ENCODE peak calls at places on chromosomes 2 and 18, in five cellular contexts. I is neural progenitor cell, N is pancreas, U is RWPE2, O is cardiac muscle cell. A is an unnamed sample.
A peak's percentile ranks its signal among the peaks of the same experiment; 100 is the strongest.

GRCh38 chr2:43070676-43071491 is 155.5 kb downstream of the ZFP36L2 start:
- DNase-seq in I (peak; percentile 40), N (no peak), U (no peak), O (no peak), A (no peak)

GRCh38 chr18:68448736-68449135 is 266.2 kb downstream of the TMX3 start:
- DNase-seq in I (no peak), N (no peak), U (no peak), O (peak; percentile 63), A (no peak)

GRCh38 chr2:118492335-118492734 is 355.1 kb downstream of the EN1 start:
- DNase-seq in I (no peak), N (no peak), U (no peak), O (peak; percentile 60), A (no peak)

GRCh38 chr2:23446916-23447315 is 61.9 kb downstream of the KLHL29 start:
- DNase-seq in I (no peak), N (no peak), U (no peak), O (no peak), A (no peak)

GRCh38 chr2:136116111-136116812 is 1.7 kb downstream of the CXCR4 start:
- DNase-seq in I (peak; percentile 88), N (no peak), U (no peak), O (peak; percentile 20), A (no peak)

GRCh38 chr2:238141541-238142318 is 3.3 kb downstream of the KLHL30 start:
- DNase-seq in I (no peak), N (no peak), U (peak; percentile 86), O (no peak), A (no peak)

GRCh38 chr2:152550386-152550785 is 166.9 kb downstream of the PRPF40A start:
- DNase-seq in I (no peak), N (no peak), U (no peak), O (no peak), A (no peak)

GRCh38 chr18:8431036-8431435 is 178.2 kb upstream of the RAB12 start:
- DNase-seq in I (no peak), N (no peak), U (no peak), O (no peak), A (no peak)

GRCh38 chr2:39664478-39664877 is 1.2 kb upstream of the TMEM178A start:
- DNase-seq in I (no peak), N (no peak), U (no peak), O (no peak), A (no peak)

GRCh38 chr2:186542002-186542401 is 47.9 kb upstream of the ITGAV start:
- DNase-seq in I (no peak), N (no peak), U (no peak), O (no peak), A (no peak)

GRCh38 chr18:4843771-4844170 is 353.3 kb downstream of the AKAIN1 start:
- DNase-seq in I (no peak), N (no peak), U (no peak), O (no peak), A (no peak)

GRCh38 chr18:41532344-41533086 is 422.5 kb upstream of the PIK3C3 start:
- DNase-seq in I (peak; percentile 25), N (no peak), U (no peak), O (peak; percentile 46), A (no peak)

GRCh38 chr2:142321706-142322280 is 191.0 kb upstream of the LRP1B start:
- DNase-seq in I (no peak), N (no peak), U (no peak), O (no peak), A (no peak)

GRCh38 chr2:240851078-240851861 is 17.4 kb upstream of the AGXT start:
- DNase-seq in I (peak; percentile 94), N (peak; percentile 91), U (peak; percentile 60), O (peak; percentile 83), A (peak; percentile 94)

GRCh38 chr18:8029731-8030130 is 462.6 kb downstream of the PTPRM start:
- DNase-seq in I (no peak), N (no peak), U (no peak), O (no peak), A (no peak)

GRCh38 chr2:95346236-95346737 is 49.1 kb downstream of the KCNIP3 start:
- DNase-seq in I (no peak), N (peak; percentile 79), U (peak; percentile 30), O (peak; percentile 80), A (peak; percentile 26)

GRCh38 chr2:175097297-175097696 is 70.7 kb downstream of the ATF2 start:
- DNase-seq in I (no peak), N (no peak), U (no peak), O (peak; percentile 4), A (no peak)

GRCh38 chr2:171985076-171985475 is 14.7 kb upstream of the METAP1D start:
- DNase-seq in I (no peak), N (no peak), U (no peak), O (no peak), A (no peak)

GRCh38 chr18:59569321-59569720 is 127.9 kb downstream of the CCBE1 start:
- DNase-seq in I (no peak), N (no peak), U (no peak), O (no peak), A (no peak)

GRCh38 chr2:86632672-86633071 is 9.0 kb upstream of the RNF103 start:
- DNase-seq in I (no peak), N (no peak), U (no peak), O (no peak), A (no peak)

GRCh38 chr2:71882949-71883472 is 264.7 kb downstream of the CYP26B1 start:
- DNase-seq in I (no peak), N (peak; percentile 70), U (peak; percentile 93), O (peak; percentile 98), A (peak; percentile 53)

GRCh38 chr2:221969087-221969829 is 329.5 kb downstream of the PAX3 start:
- DNase-seq in I (peak; percentile 67), N (no peak), U (no peak), O (peak; percentile 50), A (no peak)

GRCh38 chr2:121561617-121562268 is 31.1 kb downstream of the RNU4ATAC start:
- DNase-seq in I (no peak), N (no peak), U (no peak), O (peak; percentile 57), A (no peak)

GRCh38 chr2:69589973-69590652 is 53.4 kb downstream of the AAK1 start:
- DNase-seq in I (peak; percentile 44), N (no peak), U (no peak), O (peak; percentile 49), A (no peak)

GRCh38 chr18:59865241-59865986 is 34.4 kb upstream of the PMAIP1 start:
- DNase-seq in I (no peak), N (no peak), U (no peak), O (no peak), A (no peak)

DNA sequence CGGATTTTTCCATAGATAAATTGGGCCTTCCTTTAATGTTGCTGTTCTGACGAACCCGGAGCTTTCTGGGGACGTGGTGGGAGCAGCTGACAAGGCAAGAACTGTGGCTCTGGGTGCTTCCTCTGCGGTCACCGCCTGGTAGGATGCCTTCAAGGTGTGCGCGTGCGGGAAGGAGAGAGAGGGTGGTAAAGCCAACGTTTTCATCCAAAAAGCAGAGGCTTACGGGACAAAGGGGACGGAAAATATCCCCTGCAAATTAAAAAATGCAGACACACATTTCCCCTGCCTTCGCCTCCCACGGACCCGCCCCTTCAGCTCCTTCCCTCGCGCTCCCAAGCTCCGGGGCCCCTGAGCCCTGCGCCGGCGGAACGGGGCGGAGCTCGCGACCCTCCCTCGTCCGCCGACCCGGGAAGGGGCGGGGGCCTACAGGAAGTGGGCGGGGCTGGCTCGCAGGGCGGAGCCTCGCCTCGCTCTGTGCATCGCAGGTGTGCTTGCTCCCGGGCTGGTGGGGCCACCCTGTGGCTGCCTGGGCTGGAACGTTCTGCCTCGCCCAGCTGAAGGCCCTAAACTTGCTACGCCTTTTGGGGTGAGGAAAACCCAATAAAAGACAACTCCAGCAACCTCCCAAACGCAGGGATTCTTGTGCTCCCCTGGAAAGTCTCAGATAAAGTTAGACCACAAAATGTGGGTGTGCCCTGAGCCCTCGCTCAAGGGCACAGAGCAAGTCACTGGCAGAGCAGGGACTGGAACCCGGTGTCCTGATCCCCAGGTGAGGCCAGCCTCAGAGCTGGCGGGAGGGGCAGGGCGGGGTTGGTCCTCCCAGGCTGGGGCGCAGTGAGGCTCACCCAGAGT is 25.4 kb upstream of the SLC66A3 start:
- DNase-seq in I (peak; percentile 93), N (peak; percentile 91), U (no peak), O (peak; percentile 32), A (peak; percentile 48)
- TF ChIP-seq CTCF in I (peak; percentile 56), N (no peak), U (peak; percentile 80), O (peak; percentile 26), A (peak; percentile 20)

DNA sequence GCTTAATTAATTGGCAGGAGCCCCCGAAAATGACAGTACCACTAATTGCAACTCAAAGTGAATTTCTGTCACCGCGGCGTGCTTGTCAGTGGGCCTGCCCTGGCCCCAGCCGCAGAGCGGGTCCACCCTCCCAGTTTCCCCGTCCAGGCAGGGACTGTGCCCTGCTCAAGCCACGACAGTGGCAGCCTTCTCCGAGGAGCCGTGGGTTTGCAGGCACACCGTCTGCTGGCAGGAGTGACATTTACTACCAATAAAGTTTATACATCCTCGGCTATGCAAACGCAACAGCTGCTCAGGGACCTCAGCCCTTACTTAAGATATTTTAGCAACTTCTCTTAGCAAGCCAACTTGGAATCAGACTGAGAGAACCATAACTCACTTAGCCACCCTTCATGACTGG is 112.7 kb downstream of the GBX2 start:
- DNase-seq in I (no peak), N (no peak), U (no peak), O (no peak), A (no peak)
- H3K27me3 ChIP-seq in I (no peaks in the 10 kb centered on the region), N (no peaks in the 10 kb centered on the region), U (no peaks in the 10 kb centered on the region), O (no peaks in the 10 kb centered on the region), A (no peaks in the 10 kb centered on the region)

GRCh38 chr2:164835302-164835701 is 6.3 kb downstream of the COBLL1 start:
- DNase-seq in I (no peak), N (no peak), U (no peak), O (no peak), A (no peak)

GRCh38 chr2:164837807-164838206 is 3.8 kb downstream of the COBLL1 start:
- DNase-seq in I (no peak), N (no peak), U (no peak), O (no peak), A (no peak)

GRCh38 chr2:164840458-164840929 is 1.1 kb downstream of the COBLL1 start:
- DNase-seq in I (peak; percentile 24), N (peak; percentile 84), U (peak; percentile 59), O (no peak), A (peak; percentile 44)

GRCh38 chr2:164839914-164840457 is 1.6 kb downstream of the COBLL1 start:
- DNase-seq in I (no peak), N (no peak), U (peak; percentile 55), O (peak; percentile 25), A (no peak)

DNA sequence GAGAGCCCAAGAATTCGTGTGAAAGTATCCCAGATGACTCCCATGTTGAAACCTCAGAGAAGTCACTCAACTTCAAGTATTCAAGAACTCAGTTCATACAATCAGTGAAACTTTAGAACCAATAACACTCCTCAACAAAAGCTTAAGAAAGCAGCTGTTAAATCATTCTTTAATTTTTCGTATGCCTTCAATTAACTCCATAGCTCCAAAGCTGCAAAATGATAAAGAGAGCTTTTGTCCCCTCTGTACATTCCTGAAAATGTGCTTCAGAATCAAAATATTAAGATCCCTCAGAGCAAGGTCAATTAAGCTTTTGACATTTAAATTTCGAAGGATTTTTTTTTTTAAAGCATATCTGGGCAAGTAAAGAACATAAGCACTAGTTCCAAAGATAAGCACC is 4.7 kb downstream of the COBLL1 start:
- DNase-seq in I (no peak), N (no peak), U (no peak), O (no peak), A (no peak)
- H3K27ac ChIP-seq in I (no peak overlapping the region), N (no peak overlapping the region), U (no peak overlapping the region), O (no peak overlapping the region), A (peak overlapping the region; percentile 41)

GRCh38 chr18:65975536-65975935 is 224.7 kb downstream of the CDH7 start:
- DNase-seq in I (no peak), N (no peak), U (no peak), O (no peak), A (no peak)
- TF ChIP-seq CTCF in I (no peak), N (no peak), U (no peak), O (no peak), A (no peak)

A was measured in dorsolateral prefrontal cortex.